ENCODE peak calls at places on chromosome 2, in five cellular contexts. G, N, X, S and Q are unnamed samples. For H4K20me1, the result is how much of the 10 kb centered on the place peaks cover.

GRCh38 chr2:15253817-15254216 is 307.3 kb downstream of the NBAS start:
- DNase-seq in X (no peak), G (peak), S (no peak), N (no peak), Q (no peak)

GRCh38 chr2:230797515-230798495 is 66.9 kb upstream of the ITM2C start:
- DNase-seq in X (peak), N (peak), G (peak), S (no peak), Q (no peak)

GRCh38 chr2:228527481-228527880 is 346.0 kb upstream of the SPHKAP start:
- DNase-seq in S (no peak), G (no peak), X (no peak), N (no peak), Q (no peak)

GRCh38 chr2:8888963-8889362 is 51.5 kb upstream of the KIDINS220 start:
- DNase-seq in X (no peak), S (no peak), G (no peak), N (no peak), Q (no peak)

GRCh38 chr2:71223767-71224333 is 3.1 kb downstream of the PAIP2B start:
- DNase-seq in X (peak), N (peak), S (no peak), G (peak), Q (peak)

GRCh38 chr2:40953341-40953740 is 501.5 kb upstream of the SLC8A1 start:
- DNase-seq in X (no peak), N (no peak), S (no peak), G (no peak), Q (no peak)

GRCh38 chr2:229714736-229715541 is 584 bp upstream of the DNER start:
- DNase-seq in N (no peak), G (peak), X (peak), S (no peak), Q (peak)

GRCh38 chr2:133495226-133495625 is 73.0 kb downstream of the NCKAP5 start:
- DNase-seq in S (no peak), X (no peak), G (no peak), N (no peak), Q (no peak)

GRCh38 chr2:119476301-119477117 is 44.9 kb downstream of the TMEM37 start:
- DNase-seq in N (peak), G (peak), S (no peak), X (peak), Q (peak)

GRCh38 chr2:42339191-42339912 is 21.7 kb downstream of the COX7A2L start:
- DNase-seq in S (no peak), N (peak), X (no peak), G (no peak), Q (no peak)

GRCh38 chr2:186726938-186727337 is 33.1 kb downstream of the FAM171B start:
- DNase-seq in N (no peak), G (no peak), S (no peak), X (peak), Q (no peak)

GRCh38 chr2:69298862-69299261 is 88.2 kb downstream of the GFPT1 start:
- DNase-seq in N (no peak), X (peak), S (no peak), G (no peak), Q (no peak)

GRCh38 chr2:101698419-101699190 is 1.1 kb downstream of the MAP4K4 start:
- DNase-seq in S (no peak), X (peak), G (peak), N (peak), Q (peak)

GRCh38 chr2:234427081-234428058 is 69.5 kb downstream of the ARL4C start:
- DNase-seq in X (peak), G (no peak), N (peak), S (no peak), Q (peak)

GRCh38 chr2:70371753-70372152 is 69.9 kb upstream of the FAM136A start:
- DNase-seq in G (no peak), N (no peak), X (peak), S (no peak), Q (peak)

GRCh38 chr2:23689891-23690290 is 237.0 kb downstream of the ATAD2B start:
- DNase-seq in N (no peak), S (no peak), G (no peak), X (no peak), Q (no peak)

GRCh38 chr2:98912221-98912851 is 23.7 kb downstream of the CRACDL start:
- DNase-seq in X (peak), G (no peak), S (no peak), N (no peak), Q (peak)

GRCh38 chr2:98914713-98915580 is 21.1 kb downstream of the CRACDL start:
- DNase-seq in S (no peak), X (no peak), G (no peak), N (no peak), Q (no peak)

GRCh38 chr2:98913916-98914712 is 21.9 kb downstream of the CRACDL start:
- DNase-seq in G (no peak), N (no peak), S (no peak), X (no peak), Q (no peak)

GRCh38 chr2:98911376-98912154 is 24.5 kb downstream of the CRACDL start:
- DNase-seq in X (peak), S (no peak), G (no peak), N (no peak), Q (no peak)

GRCh38 chr2:98912957-98913915 is 22.8 kb downstream of the CRACDL start:
- DNase-seq in G (no peak), X (peak), N (no peak), S (no peak), Q (no peak)
- H4K20me1 ChIP-seq in G (under half), X (under half), N (under half), S (under half), Q (under half)

GRCh38 chr2:126663184-126663963 is 7.4 kb downstream of the GYPC start:
- DNase-seq in N (no peak), G (no peak), S (no peak), X (no peak), Q (no peak)
- H4K20me1 ChIP-seq in N (under half), G (under half), S (under half), X (under half), Q (under half)

DNA sequence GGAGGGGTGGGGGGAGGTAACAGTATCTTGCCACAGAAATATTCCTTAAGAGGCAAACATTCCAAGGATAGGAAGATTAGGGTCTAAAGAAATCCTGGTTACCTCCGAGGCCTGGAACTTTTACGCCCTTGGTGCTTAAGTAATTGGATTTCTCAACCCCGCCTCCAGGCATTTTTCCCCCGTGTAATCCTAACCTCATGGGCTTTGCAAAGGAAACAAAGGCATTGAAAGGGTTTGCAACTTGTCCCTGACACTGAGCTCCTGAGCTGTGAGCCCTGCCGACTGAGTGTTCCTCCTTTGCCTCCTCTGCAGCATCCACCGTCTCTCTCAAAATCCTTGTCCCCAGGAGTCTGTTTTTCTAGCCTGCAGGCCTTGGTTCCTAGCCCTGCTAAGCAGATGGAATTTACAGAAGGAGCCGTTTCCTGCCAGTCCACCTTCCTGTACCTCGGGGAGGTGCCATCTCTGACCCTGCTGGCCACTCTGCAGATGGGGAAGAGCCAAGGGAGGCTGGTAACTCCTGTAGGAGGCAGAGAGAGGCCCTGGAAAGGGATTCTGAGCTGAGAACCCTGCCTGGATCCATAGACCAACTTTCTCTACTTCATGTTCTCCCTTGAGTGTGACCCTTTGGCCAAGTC is 24.2 kb downstream of the TET3 start:
- DNase-seq in S (no peak), X (no peak), G (no peak), N (no peak), Q (no peak)
- H4K20me1 ChIP-seq in S (under half), X (under half), G (under half), N (under half), Q (under half)

DNA sequence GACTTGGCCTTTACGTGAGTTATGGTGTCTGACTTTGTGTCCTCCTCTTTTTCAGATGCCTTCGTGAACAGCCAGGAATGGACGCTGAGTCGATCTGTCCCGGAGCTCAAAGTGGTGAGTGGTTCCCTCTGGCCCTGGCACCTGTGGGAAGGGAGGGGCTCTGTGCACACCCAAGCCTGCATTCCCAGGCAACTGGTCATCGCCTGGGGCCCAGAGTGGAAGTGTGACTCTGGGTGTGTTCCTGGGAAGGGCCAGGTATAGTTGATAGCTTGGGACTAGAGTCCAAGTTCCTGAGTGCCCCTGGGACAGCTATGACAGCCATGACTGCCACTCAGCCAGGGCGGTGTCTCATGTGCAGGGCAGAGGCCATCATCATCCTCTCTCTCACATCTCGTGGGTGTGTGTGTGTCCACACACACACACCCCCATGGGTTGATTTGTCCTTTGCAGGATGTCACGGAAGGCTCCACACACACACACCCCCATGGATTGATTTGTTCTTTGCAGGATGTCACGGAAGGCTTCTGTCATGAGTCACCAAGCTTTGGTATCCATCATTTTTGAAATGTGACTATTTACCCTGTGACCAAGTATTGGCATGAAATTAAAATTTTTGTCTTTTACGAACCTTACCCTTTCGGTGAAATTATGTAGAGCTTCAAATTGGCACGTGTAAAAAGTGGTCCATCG is 215.4 kb downstream of the AGAP1 start:
- DNase-seq in G (no peak), S (no peak), X (peak), N (no peak), Q (no peak)
- H4K20me1 ChIP-seq in G (under half), S (under half), X (under half), N (under half), Q (under half)

GRCh38 chr2:238284802-238285515 is 3.5 kb downstream of the PER2 start:
- DNase-seq in S (no peak), X (no peak), G (no peak), N (no peak), Q (no peak)

GRCh38 chr2:238280083-238280816 is 8.2 kb downstream of the PER2 start:
- DNase-seq in S (no peak), G (no peak), X (no peak), N (no peak), Q (no peak)

GRCh38 chr2:238279324-238279682 is 9.1 kb downstream of the PER2 start:
- DNase-seq in X (no peak), N (no peak), G (no peak), S (no peak), Q (no peak)

GRCh38 chr2:238282861-238283738 is 5.3 kb downstream of the PER2 start:
- DNase-seq in S (no peak), G (no peak), X (no peak), N (peak), Q (no peak)

DNA sequence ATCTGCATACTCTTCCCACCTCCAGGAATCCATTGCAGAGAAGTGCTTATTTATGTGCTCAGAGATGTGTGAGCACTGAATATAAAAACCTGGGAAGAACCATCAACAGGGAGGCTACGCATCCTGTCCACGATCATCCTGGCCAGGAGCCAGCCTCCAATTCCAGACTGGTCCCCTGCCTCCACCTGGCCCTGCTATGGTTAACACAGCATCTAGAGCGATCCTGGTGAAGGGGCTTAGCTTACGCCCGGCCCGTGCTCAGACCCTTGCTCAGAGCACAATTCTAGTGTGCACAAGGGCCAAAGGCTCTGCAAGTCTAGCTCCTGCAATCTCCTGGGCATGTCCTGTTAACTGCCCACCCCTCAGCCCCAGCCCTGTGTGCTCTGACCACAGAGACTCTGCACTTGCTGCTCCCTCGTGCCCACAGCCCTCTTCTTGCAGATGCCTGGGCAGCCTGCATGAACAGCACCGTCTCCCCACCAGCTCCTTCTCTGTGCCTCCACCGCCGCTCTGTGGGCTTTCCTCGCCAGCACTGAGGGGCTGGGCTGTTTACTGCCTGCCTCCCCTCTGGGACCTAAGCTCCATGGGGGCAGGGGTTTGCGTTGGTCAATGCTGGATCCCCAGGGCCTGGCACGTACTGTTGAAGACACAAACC is 6.5 kb downstream of the PER2 start:
- DNase-seq in N (no peak), X (no peak), S (no peak), G (no peak), Q (no peak)
- H4K20me1 ChIP-seq in N (under half), X (under half), S (under half), G (under half), Q (under half)

DNA sequence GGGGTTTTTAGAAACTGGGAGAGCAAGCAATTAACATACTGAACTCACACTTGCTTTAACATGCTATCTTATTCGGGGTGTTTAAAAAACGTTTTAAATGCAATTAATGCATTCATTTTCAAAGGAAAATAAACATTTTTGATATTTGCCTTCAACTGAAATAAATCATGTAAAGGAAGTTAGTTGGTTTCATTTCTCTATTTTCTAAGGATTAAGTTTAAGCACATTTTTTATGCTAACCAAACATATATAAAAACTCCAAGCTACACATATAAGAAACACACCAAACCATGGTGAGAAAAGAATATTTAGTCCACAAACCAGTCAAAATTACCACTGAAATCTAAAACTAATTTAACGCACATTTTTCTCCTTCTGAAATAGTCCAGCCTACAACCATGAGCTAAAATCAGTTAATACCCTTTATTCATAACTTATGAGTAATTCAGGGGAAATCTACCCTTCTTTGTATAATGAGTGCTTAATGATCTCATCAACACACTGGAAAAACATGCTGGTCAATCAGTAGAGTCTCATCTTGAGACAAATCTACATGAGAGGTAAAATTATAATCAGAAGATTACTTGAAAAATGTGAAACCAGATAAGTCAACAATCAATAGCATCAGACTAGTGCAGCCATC is 8.1 kb downstream of the FBXO11 start:
- DNase-seq in G (no peak), S (no peak), N (no peak), X (no peak), Q (peak)
- H4K20me1 ChIP-seq in G (under half), S (under half), N (half or more), X (under half), Q (under half)

GRCh38 chr2:111154758-111155157 is 34.0 kb downstream of the BCL2L11 start:
- DNase-seq in S (no peak), N (no peak), G (no peak), X (no peak), Q (no peak)
- H4K20me1 ChIP-seq in S (under half), N (under half), G (under half), X (under half), Q (under half)